ENCODE peak calls at places on chromosomes 3 and 15, in eight cellular contexts. U, Q, G, S, I, D, R and W are unnamed samples.

GRCh38 chr3:184249412-184250166 is at the start of gene EEF1AKMT4:
- DNase-seq in U (peak), I (peak), Q (peak), D (peak), R (peak), G (peak), S (peak), W (peak)

GRCh38 chr3:171055336-171056178 is 29.0 kb upstream of the SLC2A2 start:
- DNase-seq in D (no peak), I (no peak), Q (no peak), U (no peak), S (no peak), R (no peak), G (peak), W (no peak)

GRCh38 chr15:66641485-66642313 is 60.3 kb upstream of the SMAD6 start:
- DNase-seq in G (no peak), U (no peak), I (no peak), S (no peak), Q (no peak), R (no peak), D (no peak), W (no peak)

GRCh38 chr3:117928836-117929235 is 1105.8 kb downstream of the IGSF11 start:
- DNase-seq in G (no peak), U (no peak), D (no peak), R (no peak), I (no peak), Q (no peak), S (no peak), W (no peak)

GRCh38 chr3:9222956-9223639 is 26.3 kb downstream of the SRGAP3 start:
- DNase-seq in U (no peak), R (no peak), G (peak), S (no peak), Q (no peak), D (no peak), I (no peak), W (no peak)

GRCh38 chr3:175486255-175486654 is 627.1 kb downstream of the NAALADL2 start:
- DNase-seq in S (no peak), G (no peak), I (no peak), D (no peak), U (no peak), R (peak), Q (no peak), W (no peak)

GRCh38 chr3:126399756-126400155 is 5.0 kb downstream of the CFAP100 start:
- DNase-seq in U (no peak), D (no peak), G (no peak), S (no peak), I (no peak), Q (peak), R (no peak), W (no peak)

GRCh38 chr15:64315136-64315661 is 40.8 kb downstream of the CSNK1G1 start:
- DNase-seq in S (no peak), Q (no peak), I (no peak), R (no peak), U (no peak), G (no peak), D (no peak), W (no peak)

GRCh38 chr3:192918275-192918588 is 576 bp upstream of the MB21D2 start:
- DNase-seq in R (no peak), S (no peak), D (no peak), I (no peak), Q (no peak), G (no peak), U (no peak), W (no peak)

GRCh38 chr3:194129581-194130133 is 6.3 kb upstream of the HES1 start:
- DNase-seq in R (no peak), Q (no peak), U (no peak), I (no peak), S (peak), G (peak), D (no peak), W (peak)

GRCh38 chr3:27472166-27472565 is 12.0 kb downstream of the SLC4A7 start:
- DNase-seq in S (no peak), R (no peak), Q (no peak), I (no peak), D (no peak), U (no peak), G (no peak), W (no peak)

DNA sequence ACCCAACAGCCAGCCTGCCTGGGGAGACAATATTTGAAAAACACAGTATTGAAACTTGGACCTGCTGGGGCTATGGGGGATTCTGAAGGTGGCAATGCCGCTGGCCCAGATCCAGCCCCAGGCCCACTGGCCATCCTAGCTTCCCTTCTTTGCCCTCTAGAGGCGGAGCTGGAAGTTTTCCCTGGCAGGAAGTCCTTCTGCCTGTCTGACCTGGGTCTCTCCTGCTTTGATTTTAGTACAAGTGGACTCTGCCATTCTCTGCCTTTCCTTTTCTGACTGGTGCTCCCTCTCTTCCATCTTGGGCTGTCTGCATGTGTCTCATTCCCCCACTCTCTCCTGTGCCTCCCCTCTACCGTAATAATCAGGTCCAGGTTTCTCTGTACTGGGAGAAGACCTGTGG is 3.6 kb downstream of the SEMA3F start:
- DNase-seq in G (no peak), S (no peak), I (no peak), D (no peak), R (no peak), U (no peak), Q (no peak), W (no peak)
- TF ChIP-seq CTCF in G (peak), S (no peak), I (no peak), D (no peak), R (no peak), U (no peak), Q (no peak), W (no peak)

GRCh38 chr3:136311256-136311655 is 61.1 kb downstream of the PCCB start:
- DNase-seq in R (no peak), D (no peak), S (no peak), Q (no peak), U (no peak), G (no peak), I (no peak), W (no peak)

DNA sequence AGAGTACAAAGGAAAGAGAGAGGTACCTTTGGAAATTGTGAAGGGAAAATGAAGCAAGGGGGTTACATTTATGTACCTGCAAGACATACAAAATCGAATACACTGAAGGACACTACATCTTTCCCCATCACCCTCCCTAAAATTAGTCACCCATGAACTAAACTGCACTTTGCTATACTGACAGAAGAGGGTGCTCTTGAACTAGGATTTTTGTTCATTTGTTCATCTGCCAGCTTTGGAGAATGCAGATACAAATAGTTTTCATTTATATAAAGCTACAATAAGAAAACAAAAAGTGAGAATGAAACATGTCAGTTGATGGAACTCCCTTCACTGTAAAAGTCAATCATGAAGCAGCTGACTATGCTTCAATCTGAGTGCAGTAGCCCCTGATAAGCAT is 55.7 kb downstream of the PCCB start:
- DNase-seq in U (no peak), G (peak), D (no peak), I (no peak), Q (no peak), R (no peak), S (no peak), W (no peak)
- TF ChIP-seq CTCF in U (no peak), G (peak), D (no peak), I (no peak), Q (no peak), R (no peak), S (no peak), W (no peak)

GRCh38 chr3:112794622-112795172 is 52.0 kb downstream of the CD200R1L start:
- DNase-seq in I (no peak), Q (no peak), S (no peak), G (no peak), R (no peak), D (no peak), U (no peak), W (no peak)
- TF ChIP-seq CTCF in I (no peak), Q (no peak), S (no peak), G (no peak), R (no peak), D (no peak), U (no peak), W (no peak)

DNA sequence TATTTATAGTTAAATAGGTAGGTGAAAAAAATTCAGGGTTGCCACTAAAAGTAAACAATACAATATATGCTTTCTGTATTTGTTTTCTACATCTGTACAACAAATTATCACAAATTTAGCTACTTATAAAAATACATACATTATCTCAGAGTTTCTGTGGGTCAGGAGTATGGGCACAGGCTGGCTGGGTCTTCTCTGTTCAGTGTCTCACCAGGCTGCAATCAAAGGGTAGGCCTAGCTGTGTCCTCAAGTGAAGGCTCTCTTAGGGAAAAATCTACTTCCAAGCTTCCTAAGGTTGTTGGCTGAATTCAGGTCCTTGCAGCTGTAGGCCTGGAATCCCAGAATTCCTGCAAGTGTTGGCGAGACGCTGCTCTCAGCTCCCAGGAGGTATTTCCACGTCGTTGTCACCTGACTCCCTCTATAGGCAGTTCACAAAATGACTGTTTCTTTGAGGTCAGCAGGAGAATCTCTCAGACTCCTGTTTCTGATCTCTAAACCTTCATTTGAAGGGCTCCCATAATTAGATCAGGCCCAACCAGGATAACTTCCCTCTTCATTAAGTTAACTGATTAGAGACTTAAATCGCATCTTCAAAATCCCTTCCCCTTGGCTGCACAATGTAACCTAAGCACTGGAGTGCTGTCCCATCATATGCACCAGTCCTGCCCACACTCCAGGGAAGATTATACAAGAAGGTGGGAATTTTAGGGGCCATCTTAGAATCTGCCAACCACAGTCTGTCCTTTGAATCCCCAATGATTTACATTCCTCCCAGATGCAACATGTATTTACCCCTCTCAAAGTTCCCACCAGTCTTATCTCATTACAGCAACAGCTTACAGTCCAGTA is 296.6 kb downstream of the SUCLG2 start:
- DNase-seq in D (no peak), I (no peak), S (no peak), G (peak), U (no peak), Q (no peak), R (peak), W (no peak)
- TF ChIP-seq CTCF in D (no peak), I (no peak), S (peak), G (peak), U (no peak), Q (no peak), R (peak), W (no peak)

GRCh38 chr3:143897558-143898305 is 49.5 kb upstream of the SLC9A9 start:
- DNase-seq in Q (no peak), S (no peak), U (no peak), D (no peak), I (no peak), G (peak), R (no peak), W (no peak)

GRCh38 chr3:143896486-143896885 is 48.2 kb upstream of the SLC9A9 start:
- DNase-seq in U (no peak), R (no peak), Q (no peak), D (no peak), S (no peak), I (no peak), G (peak), W (no peak)

GRCh38 chr3:143901105-143901504 is 52.8 kb upstream of the SLC9A9 start:
- DNase-seq in G (peak), Q (no peak), U (no peak), S (no peak), I (no peak), R (no peak), D (no peak), W (no peak)

DNA sequence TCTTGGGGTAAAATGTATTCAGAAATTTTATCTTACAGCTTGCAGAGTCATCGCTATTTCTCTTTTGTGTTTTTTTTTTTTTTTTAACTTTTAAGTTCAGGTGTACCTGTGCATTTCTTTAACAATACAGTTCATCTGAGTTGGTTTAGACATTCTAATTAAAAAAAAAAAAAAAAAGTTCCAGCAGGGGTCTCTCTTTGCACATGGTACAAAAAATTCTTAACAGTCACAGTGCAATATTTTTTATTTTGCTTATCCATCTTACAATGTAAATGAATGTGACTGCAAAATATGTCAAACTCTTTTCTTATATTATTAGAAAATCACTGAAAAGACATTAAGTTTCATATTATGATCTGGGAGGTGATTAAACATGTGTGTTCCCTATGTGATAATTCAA is 47.5 kb upstream of the SLC9A9 start:
- DNase-seq in D (no peak), S (no peak), U (no peak), G (peak), Q (no peak), R (peak), I (no peak), W (no peak)
- TF ChIP-seq CTCF in D (no peak), S (peak), U (peak), G (peak), Q (peak), R (no peak), I (peak), W (no peak)

GRCh38 chr3:5826467-5826866 is 639.0 kb downstream of the EDEM1 start:
- DNase-seq in S (no peak), D (no peak), R (no peak), U (no peak), I (no peak), G (no peak), Q (no peak), W (no peak)

DNA sequence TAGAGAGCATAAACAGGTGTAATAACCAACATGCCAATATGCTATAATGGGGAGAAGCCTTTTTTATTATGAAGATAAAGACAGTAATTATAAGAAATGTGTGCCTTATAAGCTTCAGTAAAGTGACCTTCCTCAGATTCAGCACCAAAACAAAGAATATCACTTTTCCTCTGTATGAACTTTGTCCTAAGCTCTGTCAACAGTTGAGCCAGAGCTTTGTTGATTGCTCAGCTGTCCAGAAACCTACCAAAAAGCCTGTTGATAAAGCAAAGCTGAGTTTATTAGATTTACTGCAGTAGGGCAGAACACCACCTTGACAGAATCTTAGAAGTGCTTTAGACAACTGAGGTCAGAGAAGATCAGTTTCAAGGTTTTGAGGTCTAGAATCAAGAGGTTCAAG is 635.3 kb downstream of the EDEM1 start:
- DNase-seq in U (no peak), Q (no peak), G (no peak), I (no peak), S (no peak), D (no peak), R (no peak), W (no peak)
- TF ChIP-seq CTCF in U (no peak), Q (no peak), G (no peak), I (no peak), S (no peak), D (no peak), R (no peak), W (no peak)

DNA sequence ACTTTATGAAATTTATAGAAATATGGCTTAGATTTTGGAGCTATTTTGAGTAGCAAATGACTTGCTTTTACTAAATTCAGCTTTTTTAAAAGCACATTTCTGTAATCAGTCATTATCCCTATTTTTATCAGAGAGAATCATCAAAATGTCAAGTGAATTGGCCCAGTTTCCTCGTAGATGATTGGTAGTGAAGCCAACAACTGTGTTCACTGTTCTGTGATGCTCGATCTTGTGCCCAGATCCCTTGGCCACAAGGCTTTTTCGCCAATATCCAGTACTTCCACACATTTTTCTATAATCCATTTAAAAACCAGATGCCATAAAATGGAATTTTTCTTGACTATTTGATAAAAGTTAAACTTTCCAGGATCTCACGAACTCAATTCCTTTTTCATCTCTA is 336.5 kb downstream of the ZNF385D start:
- DNase-seq in I (no peak), R (no peak), D (no peak), G (no peak), Q (no peak), U (no peak), S (no peak), W (no peak)
- TF ChIP-seq CTCF in I (no peak), R (no peak), D (no peak), G (no peak), Q (no peak), U (no peak), S (no peak), W (no peak)

GRCh38 chr3:21020043-21020442 is 731.0 kb downstream of the ZNF385D start:
- DNase-seq in R (no peak), D (no peak), U (no peak), I (no peak), G (no peak), S (no peak), Q (no peak), W (no peak)

GRCh38 chr3:21020681-21021080 is 730.3 kb downstream of the ZNF385D start:
- DNase-seq in I (no peak), G (no peak), R (no peak), D (no peak), Q (no peak), S (no peak), U (no peak), W (no peak)

GRCh38 chr3:21013566-21013965 is 737.4 kb downstream of the ZNF385D start:
- DNase-seq in I (no peak), S (no peak), D (no peak), U (no peak), R (no peak), G (no peak), Q (no peak), W (no peak)

GRCh38 chr3:21017115-21017852 is 733.7 kb downstream of the ZNF385D start:
- DNase-seq in Q (no peak), I (no peak), D (no peak), U (no peak), S (no peak), G (peak), R (no peak), W (no peak)
- TF ChIP-seq CTCF in Q (no peak), I (no peak), D (no peak), U (no peak), S (no peak), G (peak), R (peak), W (no peak)

GRCh38 chr15:54273928-54274327 is 295.7 kb downstream of the UNC13C start:
- DNase-seq in R (no peak), D (no peak), I (no peak), G (no peak), S (no peak), Q (no peak), U (no peak), W (no peak)
- TF ChIP-seq CTCF in R (no peak), D (no peak), I (no peak), G (no peak), S (no peak), Q (no peak), U (no peak), W (no peak)

GRCh38 chr15:84863480-84864428 is 20.7 kb upstream of the SLC28A1 start:
- DNase-seq in R (no peak), G (peak), S (no peak), D (no peak), Q (no peak), U (no peak), I (no peak), W (no peak)
- TF ChIP-seq CTCF in R (no peak), G (peak), S (peak), D (no peak), Q (peak), U (peak), I (no peak), W (peak)